ENCODE peak calls at places on chromosomes 1 and 21, in ten cellular contexts. P is progenitor cell of endocrine pancreas; H is CD8-positive, alpha-beta T cell; I is CD4-positive, alpha-beta T cell; B is NCI-H2029; Y is globus pallidus; F is right atrium auricular region; Q is cardiac muscle cell; J is left lobe of liver; W is T-helper 2 cell. X is an unnamed sample.

GRCh38 chr1:229621663-229622062 is 4.3 kb downstream of the TAF5L start:
- DNase-seq in P (no peak), H (no peak), I (no peak), B (no peak), Y (no peak), F (no peak), Q (no peak), J (no peak), W (no peak), X (no peak)

GRCh38 chr1:31734582-31735107 is 29.5 kb downstream of the ADGRB2 start:
- DNase-seq in P (no peak), H (no peak), I (no peak), B (no peak), Y (no peak), F (no peak), Q (no peak), J (no peak), W (no peak), X (no peak)

GRCh38 chr1:170581041-170581440 is 49.1 kb downstream of the GORAB start:
- DNase-seq in P (no peak), H (no peak), I (no peak), B (no peak), Y (peak; percentile 36), F (no peak), Q (no peak), J (no peak), W (no peak), X (peak; percentile 20)

GRCh38 chr1:78279051-78279450 is 211.7 kb upstream of the PTGFR start:
- DNase-seq in P (no peak), H (no peak), I (no peak), B (no peak), Y (no peak), F (no peak), Q (no peak), J (no peak), W (no peak), X (no peak)

GRCh38 chr21:32574946-32575925 is 10.1 kb downstream of the TCP10L start:
- DNase-seq in P (no peak), H (no peak), I (no peak), B (no peak), Y (no peak), F (no peak), Q (no peak), J (no peak), W (no peak), X (no peak)

GRCh38 chr1:40305451-40305850 is 11.6 kb downstream of the COL9A2 start:
- DNase-seq in P (no peak), H (no peak), I (no peak), B (no peak), Y (no peak), F (no peak), Q (no peak), J (no peak), W (no peak), X (no peak)

GRCh38 chr1:23559985-23560755 is 869 bp upstream of the ID3 start:
- DNase-seq in P (no peak), H (no peak), I (no peak), B (no peak), Y (no peak), F (no peak), Q (peak; percentile 39), J (no peak), W (no peak), X (peak; percentile 64)

GRCh38 chr1:27526569-27527222 is 36.7 kb upstream of the WASF2 start:
- DNase-seq in P (no peak), H (no peak), I (no peak), B (no peak), Y (no peak), F (no peak), Q (no peak), J (no peak), W (no peak), X (no peak)

GRCh38 chr1:90349510-90349909 is 354.6 kb downstream of the ZNF326 start:
- DNase-seq in P (no peak), H (no peak), I (no peak), B (no peak), Y (no peak), F (no peak), Q (no peak), J (no peak), W (no peak), X (no peak)

GRCh38 chr1:26094677-26095383 is 16.8 kb upstream of the PDIK1L start:
- DNase-seq in P (no peak), H (no peak), I (no peak), B (peak; percentile 13), Y (no peak), F (peak; percentile 67), Q (peak; percentile 36), J (no peak), W (no peak), X (no peak)

GRCh38 chr1:32861904-32862698 is 8.6 kb downstream of the FNDC5 start:
- DNase-seq in P (no peak), H (no peak), I (no peak), B (no peak), Y (no peak), F (no peak), Q (no peak), J (peak; percentile 18), W (no peak), X (peak; percentile 19)

GRCh38 chr21:35859677-35860076 is 200.6 kb downstream of the SETD4 start:
- DNase-seq in P (no peak), H (no peak), I (no peak), B (no peak), Y (no peak), F (no peak), Q (no peak), J (no peak), W (no peak), X (no peak)

GRCh38 chr1:52423771-52424170 is 19.4 kb downstream of the PRPF38A start:
- DNase-seq in P (no peak), H (peak; percentile 75), I (peak; percentile 67), B (no peak), Y (no peak), F (no peak), Q (peak; percentile 17), J (no peak), W (peak; percentile 77), X (no peak)

GRCh38 chr1:68384321-68384813 is 65.4 kb downstream of the RPE65 start:
- DNase-seq in P (no peak), H (no peak), I (no peak), B (no peak), Y (peak; percentile 38), F (no peak), Q (no peak), J (no peak), W (no peak), X (peak; percentile 29)

GRCh38 chr1:211639500-211640361 is 35.7 kb downstream of the NEK2 start:
- DNase-seq in P (no peak), H (no peak), I (no peak), B (no peak), Y (no peak), F (no peak), Q (no peak), J (peak; percentile 33), W (no peak), X (no peak)

GRCh38 chr1:58786184-58786926 is 2.5 kb upstream of the JUN start:
- DNase-seq in P (no peak), H (no peak), I (no peak), B (no peak), Y (no peak), F (no peak), Q (no peak), J (no peak), W (no peak), X (no peak)

GRCh38 chr1:201488817-201489581 is 17.9 kb downstream of the CSRP1 start:
- DNase-seq in P (no peak), H (no peak), I (no peak), B (no peak), Y (no peak), F (no peak), Q (no peak), J (peak; percentile 74), W (no peak), X (no peak)

GRCh38 chr1:2314803-2315710 is 76.3 kb downstream of the MORN1 start:
- DNase-seq in P (peak; percentile 57), H (peak; percentile 63), I (peak; percentile 75), B (no peak), Y (no peak), F (no peak), Q (peak; percentile 74), J (no peak), W (peak; percentile 66), X (peak; percentile 22)

GRCh38 chr21:45056917-45057560 is 17.3 kb upstream of the ADARB1 start:
- DNase-seq in P (no peak), H (no peak), I (no peak), B (no peak), Y (no peak), F (no peak), Q (no peak), J (no peak), W (no peak), X (no peak)

GRCh38 chr1:218024211-218024720 is 260.8 kb upstream of the RRP15 start:
- DNase-seq in P (no peak), H (no peak), I (no peak), B (no peak), Y (no peak), F (no peak), Q (no peak), J (no peak), W (no peak), X (no peak)

GRCh38 chr1:150192012-150192411 is 42.3 kb downstream of the PLEKHO1 start:
- DNase-seq in P (no peak), H (no peak), I (no peak), B (no peak), Y (no peak), F (no peak), Q (peak; percentile 23), J (no peak), W (no peak), X (no peak)

GRCh38 chr1:54296666-54297065 is 96.7 kb downstream of the MRPL37 start:
- DNase-seq in P (no peak), H (no peak), I (no peak), B (no peak), Y (no peak), F (no peak), Q (no peak), J (no peak), W (no peak), X (no peak)

GRCh38 chr1:24898152-24898908 is 31.7 kb downstream of the RUNX3 start:
- DNase-seq in P (peak; percentile 53), H (peak; percentile 55), I (peak; percentile 53), B (peak; percentile 1), Y (no peak), F (no peak), Q (peak; percentile 61), J (peak; percentile 60), W (peak; percentile 35), X (peak; percentile 7)

GRCh38 chr1:44084998-44085675 is 33.5 kb upstream of the KLF17 start:
- DNase-seq in P (no peak), H (no peak), I (no peak), B (no peak), Y (no peak), F (no peak), Q (no peak), J (no peak), W (no peak), X (no peak)

GRCh38 chr21:15978158-15978805 is 248.5 kb downstream of the USP25 start:
- DNase-seq in P (no peak), H (no peak), I (no peak), B (no peak), Y (no peak), F (no peak), Q (peak; percentile 55), J (no peak), W (no peak), X (no peak)

GRCh38 chr1:116766616-116767469 is 12.6 kb downstream of the CD2 start:
- DNase-seq in P (no peak), H (no peak), I (no peak), B (no peak), Y (no peak), F (no peak), Q (no peak), J (no peak), W (peak; percentile 42), X (no peak)

GRCh38 chr1:64536217-64536835 is 66.4 kb downstream of the CACHD1 start:
- DNase-seq in P (no peak), H (no peak), I (no peak), B (peak; percentile 87), Y (no peak), F (no peak), Q (no peak), J (peak; percentile 60), W (no peak), X (no peak)

GRCh38 chr1:239819075-239819474 is 272.6 kb upstream of the FMN2 start:
- DNase-seq in P (no peak), H (no peak), I (no peak), B (no peak), Y (no peak), F (no peak), Q (no peak), J (no peak), W (no peak), X (no peak)